ENCODE peak calls at places on chromosomes 7 and 10, in five cellular contexts. V is H1, S is H9, H is neuronal stem cell, E is mesendoderm. B is an unnamed sample.

GRCh38 chr7:73802459-73802858 is 28.3 kb upstream of the CLDN4 start:
- DNase-seq in V (no peak), S (no peak), H (no peak), E (no peak), B (no peak)

GRCh38 chr10:3248526-3249255 is 76.1 kb upstream of the PITRM1 start:
- DNase-seq in V (no peak), S (no peak), H (no peak), E (peak; percentile 78), B (peak; percentile 94)

GRCh38 chr7:68073701-68074100 is 1077.1 kb downstream of the TYW1 start:
- DNase-seq in V (no peak), S (no peak), H (no peak), E (no peak), B (no peak)

GRCh38 chr7:44348300-44348699 is 22.9 kb upstream of the CAMK2B start:
- DNase-seq in V (no peak), S (peak; percentile 79), H (no peak), E (peak; percentile 89), B (peak; percentile 39)

GRCh38 chr7:102454423-102454822 is 10.2 kb downstream of the ALKBH4 start:
- DNase-seq in V (no peak), S (peak; percentile 31), H (no peak), E (no peak), B (no peak)

GRCh38 chr7:50309130-50309478 is 4.6 kb downstream of the IKZF1 start:
- DNase-seq in V (no peak), S (no peak), H (no peak), E (no peak), B (no peak)

GRCh38 chr7:117871778-117872538 is 1.3 kb downstream of the CTTNBP2 start:
- DNase-seq in V (no peak), S (peak; percentile 69), H (peak; percentile 47), E (peak; percentile 59), B (no peak)

GRCh38 chr10:30862486-30862885 is 169.2 kb downstream of the ZNF438 start:
- DNase-seq in V (no peak), S (no peak), H (no peak), E (no peak), B (peak; percentile 92)

GRCh38 chr7:38191791-38192190 is 13.7 kb downstream of the STARD3NL start:
- DNase-seq in V (no peak), S (no peak), H (no peak), E (no peak), B (no peak)

GRCh38 chr7:151013728-151014497 is 10.4 kb downstream of the ATG9B start:
- DNase-seq in V (peak; percentile 70), S (peak; percentile 97), H (peak; percentile 88), E (peak; percentile 98), B (peak; percentile 22)

GRCh38 chr7:107069457-107069856 is 25.0 kb downstream of the PRKAR2B start:
- DNase-seq in V (no peak), S (no peak), H (no peak), E (no peak), B (no peak)

GRCh38 chr7:8205572-8205971 is 56.4 kb downstream of the ICA1 start:
- DNase-seq in V (no peak), S (no peak), H (no peak), E (no peak), B (no peak)

GRCh38 chr7:12647364-12648219 is 39.8 kb upstream of the ARL4A start:
- DNase-seq in V (no peak), S (no peak), H (no peak), E (peak; percentile 39), B (peak; percentile 68)

GRCh38 chr7:32890553-32891045 is 961 bp downstream of the KBTBD2 start:
- DNase-seq in V (no peak), S (no peak), H (no peak), E (peak; percentile 55), B (peak; percentile 71)

GRCh38 chr7:102303669-102304422 is 17.2 kb downstream of the SH2B2 start:
- DNase-seq in V (no peak), S (no peak), H (no peak), E (no peak), B (no peak)

GRCh38 chr10:4215963-4216575 is 431.1 kb upstream of the KLF6 start:
- DNase-seq in V (no peak), S (no peak), H (no peak), E (no peak), B (no peak)

GRCh38 chr10:91551856-91552255 is 81.0 kb downstream of the PPP1R3C start:
- DNase-seq in V (peak; percentile 66), S (peak; percentile 86), H (peak; percentile 56), E (peak; percentile 89), B (peak; percentile 80)

GRCh38 chr10:49803988-49804387 is 41.9 kb upstream of the OGDHL start:
- DNase-seq in V (no peak), S (no peak), H (no peak), E (no peak), B (no peak)

GRCh38 chr7:44284881-44285541 is 40.4 kb downstream of the CAMK2B start:
- DNase-seq in V (no peak), S (peak; percentile 22), H (no peak), E (no peak), B (no peak)

GRCh38 chr10:131882590-131883451 is 18.0 kb upstream of the PPP2R2D start:
- DNase-seq in V (no peak), S (peak; percentile 21), H (no peak), E (no peak), B (no peak)

GRCh38 chr10:122659651-122660050 is 40.0 kb downstream of the C10orf120 start:
- DNase-seq in V (no peak), S (no peak), H (no peak), E (no peak), B (no peak)

GRCh38 chr7:50662059-50662689 is 97.0 kb upstream of the DDC start:
- DNase-seq in V (no peak), S (no peak), H (no peak), E (no peak), B (no peak)

GRCh38 chr10:110827410-110827809 is 44.3 kb upstream of the PDCD4 start:
- DNase-seq in V (no peak), S (no peak), H (no peak), E (no peak), B (peak; percentile 82)

GRCh38 chr10:11782793-11783557 is 40.2 kb upstream of the PROSER2 start:
- DNase-seq in V (no peak), S (no peak), H (peak; percentile 56), E (peak; percentile 77), B (peak; percentile 58)

GRCh38 chr10:85317827-85318226 is 989.4 kb downstream of the CCSER2 start:
- DNase-seq in V (no peak), S (no peak), H (no peak), E (peak; percentile 29), B (no peak)

GRCh38 chr7:150405584-150406310 is 26.6 kb downstream of the ZNF775 start:
- DNase-seq in V (no peak), S (peak; percentile 64), H (no peak), E (no peak), B (peak; percentile 27)

GRCh38 chr7:91569702-91570457 is 305.6 kb downstream of the FZD1 start:
- DNase-seq in V (no peak), S (no peak), H (no peak), E (no peak), B (no peak)

GRCh38 chr10:78462221-78462620 is 428.6 kb downstream of the RPS24 start:
- DNase-seq in V (no peak), S (peak; percentile 12), H (no peak), E (no peak), B (no peak)

GRCh38 chr10:78464118-78464855 is 430.6 kb downstream of the RPS24 start:
- DNase-seq in V (no peak), S (no peak), H (no peak), E (no peak), B (no peak)

GRCh38 chr10:78465456-78465855 is 431.8 kb downstream of the RPS24 start:
- DNase-seq in V (no peak), S (peak; percentile 10), H (no peak), E (no peak), B (no peak)

GRCh38 chr10:78462728-78463228 is 429.1 kb downstream of the RPS24 start:
- DNase-seq in V (no peak), S (peak; percentile 12), H (no peak), E (no peak), B (peak; percentile 47)

GRCh38 chr10:78464856-78465221 is 431.2 kb downstream of the RPS24 start:
- DNase-seq in V (no peak), S (peak; percentile 24), H (no peak), E (no peak), B (no peak)
- H4K8ac ChIP-seq in V (no peak overlapping the region), S (no peak overlapping the region), H (no peak overlapping the region), E (no peak overlapping the region), B (no peak overlapping the region)

DNA sequence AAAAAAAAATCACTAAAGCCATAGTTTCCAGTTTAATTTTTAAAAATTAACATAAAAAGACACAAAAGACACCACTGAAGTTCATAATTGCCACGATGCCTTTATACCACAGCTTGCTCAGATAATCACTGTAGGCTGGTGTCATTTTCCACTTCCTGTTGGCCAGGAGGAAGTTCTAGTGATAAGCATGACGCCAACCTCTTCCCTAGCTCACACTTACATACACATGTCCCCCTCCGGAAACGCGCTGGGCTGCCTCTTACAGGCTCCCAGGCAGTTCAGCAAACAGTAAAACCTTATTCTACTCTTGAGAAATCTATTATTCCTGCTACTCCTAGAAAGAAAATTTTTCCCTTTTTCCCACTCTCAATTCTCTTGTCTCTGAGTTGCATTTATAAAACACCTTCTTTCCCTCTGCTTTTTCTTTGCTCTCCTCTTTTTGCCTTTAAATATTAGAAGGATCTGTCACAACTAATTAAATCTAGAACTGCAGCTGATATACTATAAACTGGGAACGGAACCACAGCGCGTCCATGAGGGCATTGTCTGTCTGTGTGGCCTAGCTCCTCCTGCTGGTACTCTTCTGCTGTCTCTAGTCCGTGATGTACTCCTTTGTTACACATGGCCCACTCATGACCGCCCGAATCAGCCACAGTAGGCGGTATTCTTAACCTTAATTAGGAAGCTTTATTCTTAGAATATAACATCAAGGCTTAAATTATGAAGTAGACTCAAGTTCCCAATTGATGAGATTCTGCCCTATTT is 664.9 kb downstream of the CNTNAP2 start:
- DNase-seq in V (no peak), S (peak; percentile 40), H (no peak), E (peak; percentile 31), B (no peak)
- H4K8ac ChIP-seq in V (no peak overlapping the region), S (no peak overlapping the region), H (no peak overlapping the region), E (no peak overlapping the region), B (no peak overlapping the region)

DNA sequence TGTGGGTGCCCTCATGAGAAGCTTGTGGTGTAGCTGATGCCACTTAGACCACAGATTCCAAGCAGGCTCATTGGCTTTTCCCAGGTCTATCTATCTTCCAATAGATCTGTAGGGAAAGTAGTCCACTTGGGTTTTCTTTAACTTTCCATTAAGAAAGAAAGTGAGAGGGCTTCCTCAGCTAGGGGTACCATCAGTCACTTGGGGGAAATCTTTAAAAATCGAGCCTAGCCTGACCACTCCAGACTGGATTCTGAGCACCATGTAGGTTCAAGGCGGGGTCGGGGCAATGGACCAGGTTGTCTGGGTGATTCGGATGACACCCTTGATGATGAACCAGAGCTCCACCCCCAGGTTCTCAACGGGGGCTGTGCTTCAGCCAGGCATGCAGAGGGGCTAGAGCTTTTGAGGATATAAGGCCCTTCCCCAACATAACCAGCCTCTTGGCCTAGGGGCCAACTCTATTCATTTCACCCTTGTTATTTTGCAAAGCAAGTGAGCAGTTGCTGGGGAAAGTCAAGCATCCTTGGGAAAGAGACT is 27.0 kb downstream of the ITPRIP start:
- DNase-seq in V (no peak), S (no peak), H (no peak), E (no peak), B (no peak)
- H4K8ac ChIP-seq in V (no peak overlapping the region), S (no peak overlapping the region), H (no peak overlapping the region), E (no peak overlapping the region), B (no peak overlapping the region)

DNA sequence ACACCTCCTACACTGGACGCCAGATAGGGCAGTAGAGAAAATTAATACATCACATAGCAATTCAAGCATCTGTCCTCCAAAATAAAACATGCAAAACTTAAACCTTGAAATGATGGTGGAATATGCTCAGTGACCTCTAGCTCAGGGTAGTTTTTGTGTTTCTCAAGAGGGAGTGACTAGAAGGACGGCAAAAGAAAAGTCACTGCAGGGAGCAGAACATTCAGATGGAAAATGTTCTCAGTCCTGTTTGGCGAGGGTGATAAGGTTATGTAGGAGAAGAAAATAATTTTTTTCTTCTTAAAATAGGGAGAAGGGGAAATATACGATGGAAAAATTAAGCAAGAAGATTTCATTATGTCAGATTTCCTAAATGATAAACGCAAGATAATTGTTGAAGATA is 50.9 kb downstream of the APBB1IP start:
- DNase-seq in V (no peak), S (no peak), H (no peak), E (no peak), B (no peak)
- H4K8ac ChIP-seq in V (no peak overlapping the region), S (no peak overlapping the region), H (no peak overlapping the region), E (no peak overlapping the region), B (no peak overlapping the region)